ENCODE peak calls at places on chromosomes 2 and 18, in seven cellular contexts. Q is hippocampal formation; A is adipocyte; F is HEK293T; V is testis; I is HT1080; M is CD4-positive, alpha-beta T cell. W is an unnamed sample.

GRCh38 chr2:215851091-215851490 is 162.3 kb downstream of the MREG start:
- DNase-seq in Q (no peak), A (peak; percentile 61), F (no peak), V (no peak), I (no peak), M (no peak), W (peak; percentile 63)

GRCh38 chr2:144642106-144642505 is 122.2 kb upstream of the ZEB2 start:
- DNase-seq in Q (no peak), A (no peak), F (no peak), V (no peak), I (no peak), M (no peak), W (no peak)

GRCh38 chr18:74198453-74198852 is 50.1 kb downstream of the TIMM21 start:
- DNase-seq in Q (no peak), A (no peak), F (no peak), V (no peak), I (no peak), M (no peak), W (no peak)

GRCh38 chr2:43131051-43131889 is 95.1 kb downstream of the ZFP36L2 start:
- DNase-seq in Q (peak; percentile 34), A (peak; percentile 85), F (peak; percentile 40), V (peak; percentile 69), I (peak; percentile 88), M (peak; percentile 68), W (peak; percentile 78)

GRCh38 chr18:28690836-28691835 is 514.2 kb upstream of the CDH2 start:
- DNase-seq in Q (no peak), A (no peak), F (no peak), V (no peak), I (peak; percentile 4), M (no peak), W (no peak)

GRCh38 chr2:217685255-217685605 is 317.6 kb downstream of the TNS1 start:
- DNase-seq in Q (no peak), A (peak; percentile 98), F (peak; percentile 19), V (peak; percentile 58), I (peak; percentile 66), M (no peak), W (peak; percentile 94)

GRCh38 chr2:124877065-124877671 is 852.1 kb downstream of the CNTNAP5 start:
- DNase-seq in Q (no peak), A (peak; percentile 0), F (no peak), V (peak; percentile 57), I (peak; percentile 61), M (no peak), W (no peak)

GRCh38 chr2:191329841-191330240 is 84.6 kb downstream of the MYO1B start:
- DNase-seq in Q (no peak), A (no peak), F (no peak), V (no peak), I (no peak), M (no peak), W (no peak)

GRCh38 chr2:54416166-54416798 is 39.8 kb upstream of the SPTBN1 start:
- DNase-seq in Q (no peak), A (no peak), F (no peak), V (peak; percentile 32), I (peak; percentile 13), M (no peak), W (no peak)

GRCh38 chr2:102337481-102338386 is 17.9 kb upstream of the IL18R1 start:
- DNase-seq in Q (no peak), A (no peak), F (no peak), V (no peak), I (no peak), M (no peak), W (no peak)

GRCh38 chr2:133986076-133986837 is 267.6 kb upstream of the MGAT5 start:
- DNase-seq in Q (no peak), A (peak; percentile 77), F (no peak), V (no peak), I (no peak), M (no peak), W (peak; percentile 42)

GRCh38 chr2:174436351-174436750 is 40.8 kb downstream of the SCRN3 start:
- DNase-seq in Q (no peak), A (peak; percentile 31), F (no peak), V (no peak), I (no peak), M (no peak), W (no peak)

GRCh38 chr18:76699923-76700322 is 122.4 kb upstream of the ZNF236 start:
- DNase-seq in Q (no peak), A (no peak), F (no peak), V (no peak), I (no peak), M (no peak), W (no peak)

GRCh38 chr2:67930156-67930555 is 132.6 kb downstream of the C1D start:
- DNase-seq in Q (no peak), A (no peak), F (no peak), V (no peak), I (no peak), M (no peak), W (no peak)

GRCh38 chr18:79382681-79383387 is 12.9 kb upstream of the NFATC1 start:
- DNase-seq in Q (no peak), A (no peak), F (no peak), V (peak; percentile 13), I (no peak), M (no peak), W (no peak)

GRCh38 chr2:30367232-30368070 is 79.6 kb upstream of the LCLAT1 start:
- DNase-seq in Q (no peak), A (no peak), F (no peak), V (no peak), I (no peak), M (no peak), W (no peak)

GRCh38 chr2:45570671-45571334 is 40.3 kb downstream of the SRBD1 start:
- DNase-seq in Q (no peak), A (peak; percentile 21), F (no peak), V (no peak), I (peak; percentile 23), M (no peak), W (no peak)

GRCh38 chr2:100107911-100108647 is 34.3 kb downstream of the AFF3 start:
- DNase-seq in Q (no peak), A (no peak), F (no peak), V (no peak), I (no peak), M (no peak), W (no peak)

GRCh38 chr18:26190506-26190905 is 35.7 kb upstream of the TAF4B start:
- DNase-seq in Q (no peak), A (no peak), F (no peak), V (no peak), I (peak; percentile 6), M (peak; percentile 36), W (no peak)

GRCh38 chr2:85768713-85769112 is 14.9 kb downstream of the ATOH8 start:
- DNase-seq in Q (no peak), A (peak; percentile 20), F (no peak), V (peak; percentile 79), I (no peak), M (no peak), W (no peak)

GRCh38 chr2:69385443-69386151 is 1.4 kb downstream of the GFPT1 start:
- DNase-seq in Q (no peak), A (peak; percentile 69), F (no peak), V (no peak), I (no peak), M (no peak), W (no peak)

GRCh38 chr18:74373428-74373827 is 57.8 kb downstream of the C18orf63 start:
- DNase-seq in Q (no peak), A (no peak), F (no peak), V (no peak), I (no peak), M (peak; percentile 39), W (no peak)

GRCh38 chr2:190044866-190045265 is 17.7 kb downstream of the MSTN start:
- DNase-seq in Q (no peak), A (no peak), F (no peak), V (no peak), I (no peak), M (no peak), W (no peak)

GRCh38 chr2:79660552-79660951 is 147.7 kb downstream of the CTNNA2 start:
- DNase-seq in Q (peak; percentile 2), A (peak; percentile 2), F (no peak), V (no peak), I (no peak), M (no peak), W (no peak)

GRCh38 chr2:239443666-239444567 is 43.1 kb upstream of the HDAC4 start:
- DNase-seq in Q (peak; percentile 26), A (no peak), F (no peak), V (no peak), I (peak; percentile 74), M (no peak), W (peak; percentile 86)

GRCh38 chr2:212428685-212429480 is 109.7 kb downstream of the ERBB4 start:
- DNase-seq in Q (peak; percentile 70), A (no peak), F (no peak), V (peak; percentile 51), I (no peak), M (no peak), W (no peak)

GRCh38 chr2:145685323-145686050 is 1165.6 kb upstream of the ZEB2 start:
- DNase-seq in Q (no peak), A (no peak), F (no peak), V (no peak), I (no peak), M (no peak), W (no peak)

GRCh38 chr2:205024822-205025518 is 479.7 kb downstream of the PARD3B start:
- DNase-seq in Q (peak; percentile 53), A (peak; percentile 94), F (peak; percentile 26), V (no peak), I (peak; percentile 96), M (no peak), W (peak; percentile 93)

GRCh38 chr2:197556456-197556855 is 40.6 kb downstream of the MOB4 start:
- DNase-seq in Q (peak; percentile 18), A (peak; percentile 12), F (no peak), V (no peak), I (no peak), M (no peak), W (peak; percentile 8)